ENCODE peak calls at places on chromosomes 11 and 22, in four cellular contexts. N is astrocyte of the spinal cord, R is EL, T is GM10248. W is an unnamed sample.
A peak's percentile ranks its signal among the peaks of the same experiment; 100 is the strongest.

GRCh38 chr11:6333112-6333511 is 12.8 kb upstream of the CAVIN3 start:
- DNase-seq in T (no peak), R (no peak), N (no peak), W (no peak)

GRCh38 chr11:112841719-112842118 is 119.5 kb upstream of the NCAM1 start:
- DNase-seq in N (no peak), R (no peak), T (no peak), W (no peak)

GRCh38 chr11:46143049-46143806 is 22.0 kb upstream of the PHF21A start:
- DNase-seq in T (no peak), R (no peak), N (no peak), W (no peak)

GRCh38 chr11:119687220-119688046 is 41.6 kb downstream of the NECTIN1 start:
- DNase-seq in R (no peak), N (no peak), T (no peak), W (no peak)

GRCh38 chr11:94544832-94545640 is 1.3 kb downstream of the FUT4 start:
- DNase-seq in N (no peak), T (no peak), R (peak; percentile 31), W (peak; percentile 66)

GRCh38 chr11:131800452-131800851 is 430.0 kb downstream of the NTM start:
- DNase-seq in T (no peak), N (no peak), R (no peak), W (no peak)

GRCh38 chr22:44108806-44109385 is 71.8 kb upstream of the PARVG start:
- DNase-seq in N (no peak), T (no peak), R (no peak), W (no peak)

GRCh38 chr11:89498845-89499448 is 7.8 kb upstream of the NOX4 start:
- DNase-seq in R (no peak), N (no peak), T (no peak), W (no peak)

GRCh38 chr22:38837414-38837813 is 6.4 kb downstream of the NPTXR start:
- DNase-seq in N (no peak), T (no peak), R (no peak), W (no peak)

GRCh38 chr11:100734743-100735527 is 47.8 kb downstream of the ARHGAP42 start:
- DNase-seq in T (no peak), R (no peak), N (no peak), W (no peak)

GRCh38 chr11:132911186-132911585 is 621.1 kb downstream of the OPCML start:
- DNase-seq in R (peak; percentile 65), T (no peak), N (peak; percentile 57), W (no peak)

GRCh38 chr11:77994434-77995362 is at the start of gene INTS4:
- DNase-seq in N (peak; percentile 100), T (peak; percentile 95), R (peak; percentile 100), W (peak; percentile 99)